ENCODE peak calls at places on chromosomes 16 and 17, in ten cellular contexts. Y is T1000; P is GM20000; H is CD4-positive, alpha-beta T cell; N is NCI-H1105; E is MCF 10A; C is GM23338; F is NCI-H774; J is activated T-cell treated with anti-CD3 and anti-CD28 coated beads, Interleukin-2, amount 50 U/mL, for 72 hours; V is IMR-90. K is an unnamed sample.

GRCh38 chr17:67202503-67202902 is 42.5 kb downstream of the HELZ start:
- DNase-seq in Y (no peak), P (no peak), H (no peak), N (no peak), E (no peak), C (no peak), F (no peak), J (no peak), V (no peak), K (no peak)

GRCh38 chr17:338442-339192 is 14.0 kb downstream of the RPH3AL start:
- DNase-seq in Y (no peak), P (no peak), H (no peak), N (no peak), E (no peak), C (no peak), F (no peak), J (no peak), V (no peak), K (no peak)

GRCh38 chr17:73776978-73777567 is 132.8 kb upstream of the SDK2 start:
- DNase-seq in Y (no peak), P (no peak), H (no peak), N (no peak), E (no peak), C (no peak), F (no peak), J (no peak), V (no peak), K (no peak)

GRCh38 chr16:54417384-54417783 is 130.8 kb upstream of the IRX3 start:
- DNase-seq in Y (no peak), P (no peak), H (no peak), N (peak), E (no peak), C (no peak), F (no peak), J (no peak), V (no peak), K (no peak)

GRCh38 chr16:585351-585750 is 4.5 kb upstream of the RAB40C start:
- DNase-seq in Y (no peak), P (no peak), H (no peak), N (no peak), E (no peak), C (peak), F (no peak), J (no peak), V (no peak), K (no peak)

GRCh38 chr17:48244121-48244711 is 136.7 kb downstream of the SNX11 start:
- DNase-seq in Y (no peak), P (no peak), H (no peak), N (no peak), E (no peak), C (no peak), F (no peak), J (no peak), V (peak), K (no peak)

GRCh38 chr16:69711115-69711740 is 15.1 kb downstream of the NQO1 start:
- DNase-seq in Y (no peak), P (no peak), H (no peak), N (no peak), E (peak), C (no peak), F (no peak), J (no peak), V (peak), K (peak)

GRCh38 chr17:31391496-31391949 is at the start of gene RAB11FIP4:
- DNase-seq in Y (no peak), P (peak), H (peak), N (peak), E (no peak), C (peak), F (peak), J (peak), V (no peak), K (no peak)

GRCh38 chr17:17342242-17342945 is 39.2 kb downstream of the NT5M start:
- DNase-seq in Y (no peak), P (no peak), H (no peak), N (no peak), E (no peak), C (no peak), F (no peak), J (no peak), V (no peak), K (no peak)

GRCh38 chr16:9381908-9382307 is 290.5 kb downstream of the HAPSTR1 start:
- DNase-seq in Y (no peak), P (no peak), H (no peak), N (no peak), E (no peak), C (no peak), F (no peak), J (no peak), V (no peak), K (no peak)

GRCh38 chr16:5633845-5634440 is 536.3 kb upstream of the EEF2KMT start:
- DNase-seq in Y (no peak), P (peak), H (no peak), N (no peak), E (peak), C (peak), F (no peak), J (no peak), V (peak), K (no peak)

GRCh38 chr17:8153550-8153956 is 1.3 kb upstream of the PER1 start:
- DNase-seq in Y (peak), P (no peak), H (no peak), N (no peak), E (peak), C (peak), F (no peak), J (peak), V (peak), K (no peak)

GRCh38 chr17:29732613-29733012 is 109.9 kb upstream of the CORO6 start:
- DNase-seq in Y (peak), P (no peak), H (no peak), N (no peak), E (no peak), C (no peak), F (no peak), J (no peak), V (peak), K (no peak)

GRCh38 chr16:58471209-58471975 is 28.6 kb upstream of the NDRG4 start:
- DNase-seq in Y (no peak), P (no peak), H (no peak), N (no peak), E (no peak), C (peak), F (no peak), J (no peak), V (no peak), K (no peak)

GRCh38 chr17:47257651-47258339 is 4.2 kb downstream of the ITGB3 start:
- DNase-seq in Y (peak), P (no peak), H (no peak), N (no peak), E (peak), C (no peak), F (no peak), J (no peak), V (peak), K (no peak)

GRCh38 chr16:68298312-68298711 is 12.4 kb downstream of the SLC7A6OS start:
- DNase-seq in Y (no peak), P (no peak), H (no peak), N (no peak), E (no peak), C (no peak), F (no peak), J (no peak), V (no peak), K (no peak)

GRCh38 chr17:36027776-36028175 is 10.0 kb upstream of the CCL23 start:
- DNase-seq in Y (no peak), P (no peak), H (no peak), N (no peak), E (no peak), C (no peak), F (no peak), J (no peak), V (no peak), K (no peak)

GRCh38 chr16:2019500-2019899 is at the start of gene NPW:
- DNase-seq in Y (no peak), P (no peak), H (no peak), N (no peak), E (no peak), C (peak), F (no peak), J (peak), V (no peak), K (no peak)

GRCh38 chr17:78324391-78325075 is 35.3 kb downstream of the SOCS3 start:
- DNase-seq in Y (peak), P (peak), H (no peak), N (no peak), E (no peak), C (peak), F (no peak), J (no peak), V (peak), K (no peak)

GRCh38 chr17:38925263-38925995 is at the start of gene LASP1NB:
- DNase-seq in Y (no peak), P (no peak), H (peak), N (no peak), E (no peak), C (peak), F (no peak), J (peak), V (peak), K (no peak)

K was measured in keratinocyte.